ENCODE peak calls at places on chromosomes 2 and 18, in four cellular contexts. S is mesenteric fat pad, R is iPS DF 6.9, B is keratinocyte. F is an unnamed sample.

GRCh38 chr2:130374587-130375290 is 18.9 kb downstream of the PTPN18 start:
- DNase-seq in S (peak; percentile 65), R (no peak), B (no peak), F (no peak)

GRCh38 chr2:31196622-31197021 is 20.7 kb downstream of the CAPN14 start:
- DNase-seq in S (no peak), R (no peak), B (peak; percentile 30), F (no peak)

GRCh38 chr18:25921677-25922421 is 168.6 kb downstream of the SS18 start:
- DNase-seq in S (no peak), R (peak; percentile 63), B (no peak), F (peak; percentile 3)

GRCh38 chr2:16650287-16651249 is 15.1 kb downstream of the CYRIA start:
- DNase-seq in S (no peak), R (no peak), B (no peak), F (no peak)

GRCh38 chr18:3541549-3542386 is 91.8 kb downstream of the TGIF1 start:
- DNase-seq in S (no peak), R (no peak), B (no peak), F (no peak)

GRCh38 chr2:219402665-219403515 is 15.2 kb upstream of the DNPEP start:
- DNase-seq in S (no peak), R (no peak), B (no peak), F (peak; percentile 82)

GRCh38 chr2:24084386-24085375 is at the start of gene TP53I3:
- DNase-seq in S (peak; percentile 93), R (peak; percentile 81), B (no peak), F (peak; percentile 93)

GRCh38 chr2:23486676-23487075 is 101.7 kb downstream of the KLHL29 start:
- DNase-seq in S (no peak), R (no peak), B (no peak), F (no peak)

GRCh38 chr2:46098606-46099005 is 198.6 kb upstream of the EPAS1 start:
- DNase-seq in S (no peak), R (no peak), B (peak; percentile 79), F (no peak)

GRCh38 chr2:39476524-39476923 is 39.4 kb upstream of the MAP4K3 start:
- DNase-seq in S (no peak), R (no peak), B (no peak), F (no peak)

GRCh38 chr2:69471793-69472192 is 34.6 kb upstream of the NFU1 start:
- DNase-seq in S (no peak), R (no peak), B (no peak), F (no peak)

GRCh38 chr2:85420743-85421705 is 2.5 kb downstream of the SH2D6 start:
- DNase-seq in S (peak; percentile 97), R (peak; percentile 88), B (no peak), F (peak; percentile 74)

GRCh38 chr2:86037141-86037794 is 68.4 kb downstream of the POLR1A start:
- DNase-seq in S (no peak), R (no peak), B (no peak), F (no peak)

GRCh38 chr18:69586581-69586980 is 185.9 kb downstream of the DOK6 start:
- DNase-seq in S (no peak), R (no peak), B (no peak), F (no peak)

GRCh38 chr2:120912101-120912985 is 176.7 kb downstream of the GLI2 start:
- DNase-seq in S (no peak), R (no peak), B (no peak), F (no peak)

GRCh38 chr2:74599676-74600075 is 45.2 kb downstream of the DOK1 start:
- DNase-seq in S (no peak), R (no peak), B (no peak), F (no peak)

GRCh38 chr2:9288233-9288632 is 81.6 kb downstream of the ASAP2 start:
- DNase-seq in S (no peak), R (no peak), B (no peak), F (no peak)

GRCh38 chr18:75582940-75583339 is 155.4 kb upstream of the SMIM21 start:
- DNase-seq in S (no peak), R (no peak), B (no peak), F (no peak)

GRCh38 chr2:188623995-188624643 is 332.4 kb downstream of the GULP1 start:
- DNase-seq in S (no peak), R (no peak), B (no peak), F (no peak)

GRCh38 chr2:239500915-239501630 is 100.3 kb upstream of the HDAC4 start:
- DNase-seq in S (no peak), R (no peak), B (no peak), F (no peak)

GRCh38 chr2:219664958-219665357 is 37.5 kb downstream of the SLC4A3 start:
- DNase-seq in S (no peak), R (no peak), B (no peak), F (no peak)

GRCh38 chr2:41963661-41964525 is 83.9 kb upstream of the PKDCC start:
- DNase-seq in S (no peak), R (no peak), B (no peak), F (no peak)

GRCh38 chr2:9021563-9022211 is 18.2 kb upstream of the MBOAT2 start:
- DNase-seq in S (no peak), R (no peak), B (no peak), F (no peak)

GRCh38 chr2:77977486-77978063 is 455.4 kb upstream of the LRRTM4 start:
- DNase-seq in S (no peak), R (no peak), B (no peak), F (peak; percentile 2)

GRCh38 chr2:109380502-109381326 is 233.1 kb downstream of the SEPTIN10 start:
- DNase-seq in S (peak; percentile 74), R (no peak), B (no peak), F (no peak)

GRCh38 chr2:71646028-71646427 is 192.7 kb downstream of the DYSF start:
- DNase-seq in S (no peak), R (no peak), B (peak; percentile 5), F (no peak)

GRCh38 chr18:11154983-11155759 is 5.8 kb upstream of the PIEZO2 start:
- DNase-seq in S (no peak), R (no peak), B (no peak), F (no peak)

GRCh38 chr2:102703748-102704147 is 58.1 kb upstream of the TMEM182 start:
- DNase-seq in S (no peak), R (no peak), B (no peak), F (no peak)

GRCh38 chr2:224909885-224910517 is 132.3 kb downstream of the DOCK10 start:
- DNase-seq in S (no peak), R (no peak), B (no peak), F (no peak)

GRCh38 chr2:239910851-239911629 is 114.1 kb downstream of the NDUFA10 start:
- DNase-seq in S (peak; percentile 67), R (no peak), B (no peak), F (no peak)

GRCh38 chr18:66271927-66272326 is 332.0 kb downstream of the CDH19 start:
- DNase-seq in S (no peak), R (peak; percentile 82), B (no peak), F (peak; percentile 91)

GRCh38 chr18:63850010-63850409 is 37.5 kb upstream of the SERPINB2 start:
- DNase-seq in S (no peak), R (peak; percentile 11), B (no peak), F (peak; percentile 22)

GRCh38 chr2:60602388-60602787 is 48.9 kb upstream of the BCL11A start:
- DNase-seq in S (no peak), R (no peak), B (no peak), F (no peak)

GRCh38 chr2:102764083-102764482 is 2.3 kb downstream of the TMEM182 start:
- DNase-seq in S (no peak), R (no peak), B (no peak), F (no peak)

GRCh38 chr2:150410809-150411208 is 76.7 kb downstream of the RND3 start:
- DNase-seq in S (no peak), R (peak; percentile 72), B (no peak), F (peak; percentile 76)

GRCh38 chr2:31324000-31324633 is 90.2 kb downstream of the EHD3 start:
- DNase-seq in S (no peak), R (no peak), B (no peak), F (no peak)

GRCh38 chr2:60453896-60454295 is 99.6 kb downstream of the BCL11A start:
- DNase-seq in S (no peak), R (no peak), B (no peak), F (no peak)

GRCh38 chr2:120851116-120851773 is 115.6 kb downstream of the GLI2 start:
- DNase-seq in S (no peak), R (no peak), B (no peak), F (no peak)